ENCODE peak calls at places on chromosomes 7 and 10, in four cellular contexts. A is psoas muscle, K is astrocyte of the cerebellum, L is right atrium auricular region. C is an unnamed sample.
A peak's percentile ranks its signal among the peaks of the same experiment; 100 is the strongest.

GRCh38 chr10:113350311-113350710 is 202.5 kb upstream of the HABP2 start:
- DNase-seq in K (no peak), A (no peak), L (no peak), C (no peak)

GRCh38 chr10:47404446-47404845 is 20.4 kb upstream of the ZNF488 start:
- DNase-seq in L (no peak), A (no peak), K (no peak), C (peak; percentile 60)

GRCh38 chr7:105654994-105655900 is 74.0 kb upstream of the EFCAB10 start:
- DNase-seq in A (no peak), K (peak; percentile 49), L (no peak), C (no peak)

GRCh38 chr10:31304261-31304970 is 14.6 kb upstream of the ZEB1 start:
- DNase-seq in A (no peak), L (no peak), K (no peak), C (no peak)

GRCh38 chr10:16673443-16673842 is 143.8 kb downstream of the RSU1 start:
- DNase-seq in L (no peak), K (no peak), A (no peak), C (no peak)

GRCh38 chr10:68073631-68074403 is 1.3 kb downstream of the HERC4 start:
- DNase-seq in K (no peak), L (no peak), A (no peak), C (no peak)

GRCh38 chr7:1103009-1103788 is 15.3 kb downstream of the GPER1 start:
- DNase-seq in L (no peak), K (no peak), A (peak; percentile 27), C (no peak)

GRCh38 chr7:158838238-158838637 is 8.9 kb upstream of the ESYT2 start:
- DNase-seq in L (no peak), A (no peak), K (no peak), C (no peak)

GRCh38 chr7:76428868-76429805 is 4.4 kb downstream of the ZP3 start:
- DNase-seq in K (no peak), L (no peak), A (peak; percentile 70), C (no peak)

GRCh38 chr7:21368317-21368716 is 59.6 kb upstream of the SP4 start:
- DNase-seq in K (no peak), L (no peak), A (no peak), C (no peak)

GRCh38 chr7:17661982-17662585 is 278.2 kb downstream of the SNX13 start:
- DNase-seq in A (no peak), K (peak; percentile 74), L (no peak), C (no peak)

GRCh38 chr10:56586391-56586790 is 225.3 kb upstream of the ZWINT start:
- DNase-seq in K (peak; percentile 37), L (no peak), A (no peak), C (no peak)

GRCh38 chr7:132492841-132493445 is 83.3 kb downstream of the PLXNA4 start:
- DNase-seq in A (no peak), L (no peak), K (no peak), C (no peak)

GRCh38 chr10:97024181-97025073 is 161.3 kb downstream of the SLIT1 start:
- DNase-seq in A (peak; percentile 82), K (peak; percentile 34), L (no peak), C (no peak)

GRCh38 chr10:103284170-103284569 is 7.2 kb downstream of the INA start:
- DNase-seq in A (no peak), L (no peak), K (no peak), C (no peak)

GRCh38 chr10:37057280-37057679 is 68.1 kb upstream of the ANKRD30A start:
- DNase-seq in A (no peak), L (no peak), K (no peak), C (no peak)

GRCh38 chr7:20661884-20662283 is 46.4 kb downstream of the ABCB5 start:
- DNase-seq in K (no peak), L (no peak), A (no peak), C (no peak)

GRCh38 chr10:23186697-23187096 is 5.4 kb upstream of the PTF1A start:
- DNase-seq in A (no peak), L (no peak), K (no peak), C (no peak)

GRCh38 chr10:124701435-124701834 is 42.7 kb downstream of the FAM53B start:
- DNase-seq in L (peak; percentile 94), K (peak; percentile 39), A (peak; percentile 95), C (no peak)

GRCh38 chr10:26503911-26504310 is 65.8 kb downstream of the APBB1IP start:
- DNase-seq in K (no peak), L (no peak), A (no peak), C (no peak)
- TF ChIP-seq CTCF in K (no peak), L (no peak), A (no peak), C (no peak)

GRCh38 chr7:151518105-151518780 is 1.5 kb downstream of the RHEB start:
- DNase-seq in K (no peak), L (peak; percentile 79), A (peak; percentile 85), C (no peak)
- TF ChIP-seq CTCF in K (no peak), L (peak; percentile 21), A (peak; percentile 4), C (no peak)

GRCh38 chr7:26155531-26156375 is 3.8 kb downstream of the NFE2L3 start:
- DNase-seq in A (no peak), L (no peak), K (peak; percentile 24), C (no peak)
- TF ChIP-seq CTCF in A (no peak), L (no peak), K (no peak), C (no peak)

GRCh38 chr7:125316451-125316850 is 386.8 kb upstream of the POT1 start:
- DNase-seq in L (no peak), K (no peak), A (no peak), C (no peak)
- TF ChIP-seq CTCF in L (no peak), K (no peak), A (no peak), C (peak; percentile 35)

GRCh38 chr7:37208528-37208927 is 240.1 kb downstream of the ELMO1 start:
- DNase-seq in L (peak; percentile 85), K (peak; percentile 4), A (peak; percentile 63), C (no peak)
- TF ChIP-seq CTCF in L (peak; percentile 68), K (peak; percentile 23), A (peak; percentile 21), C (peak; percentile 75)

GRCh38 chr10:126474031-126474430 is 85.8 kb upstream of the ADAM12 start:
- DNase-seq in A (no peak), K (no peak), L (peak; percentile 53), C (no peak)

GRCh38 chr10:126479280-126479679 is 91.0 kb upstream of the ADAM12 start:
- DNase-seq in L (peak; percentile 21), K (no peak), A (no peak), C (no peak)

GRCh38 chr10:126480648-126481047 is 92.4 kb upstream of the ADAM12 start:
- DNase-seq in K (no peak), L (peak; percentile 11), A (no peak), C (no peak)

GRCh38 chr10:126478600-126478999 is 90.3 kb upstream of the ADAM12 start:
- DNase-seq in L (peak; percentile 13), A (no peak), K (no peak), C (no peak)

DNA sequence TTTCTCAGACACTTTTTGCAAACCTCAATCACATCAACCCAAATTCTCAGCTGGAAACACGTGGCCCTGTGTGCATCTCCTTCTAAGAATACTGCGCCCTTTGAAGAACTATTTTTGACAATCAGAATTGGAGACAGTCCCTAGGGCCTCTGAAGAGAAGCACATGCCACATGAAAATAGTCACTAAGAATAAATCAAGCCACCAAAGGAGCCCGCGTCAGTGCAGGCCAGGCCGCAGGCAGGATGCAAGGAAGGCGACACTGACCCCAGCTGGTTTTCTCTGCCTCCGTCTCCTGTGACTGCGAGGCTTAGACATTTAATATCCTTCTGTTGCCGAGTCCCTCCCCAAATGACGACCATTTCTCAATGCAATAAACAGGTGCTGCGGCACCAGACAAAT is 88.0 kb upstream of the ADAM12 start:
- DNase-seq in L (peak; percentile 47), A (no peak), K (no peak), C (no peak)
- TF ChIP-seq CTCF in L (no peak), A (peak; percentile 22), K (no peak), C (no peak)

GRCh38 chr10:35502697-35503096 is 102.4 kb upstream of the GJD4 start:
- DNase-seq in A (no peak), K (peak; percentile 5), L (no peak), C (no peak)

GRCh38 chr10:35504132-35504531 is 101.0 kb upstream of the GJD4 start:
- DNase-seq in K (no peak), L (no peak), A (no peak), C (no peak)

GRCh38 chr10:35498693-35499092 is 106.4 kb upstream of the GJD4 start:
- DNase-seq in K (no peak), L (no peak), A (no peak), C (no peak)

GRCh38 chr10:35503548-35503947 is 101.6 kb upstream of the GJD4 start:
- DNase-seq in L (no peak), A (no peak), K (no peak), C (no peak)

GRCh38 chr10:35501923-35502322 is 103.2 kb upstream of the GJD4 start:
- DNase-seq in A (no peak), K (no peak), L (no peak), C (no peak)
- TF ChIP-seq CTCF in A (no peak), K (peak; percentile 23), L (no peak), C (no peak)

GRCh38 chr10:7563368-7563767 is 103.4 kb downstream of the ITIH5 start:
- DNase-seq in L (no peak), A (no peak), K (peak; percentile 41), C (no peak)

GRCh38 chr10:7562026-7562425 is 104.7 kb downstream of the ITIH5 start:
- DNase-seq in A (no peak), L (no peak), K (no peak), C (no peak)

GRCh38 chr10:7559447-7559846 is 107.3 kb downstream of the ITIH5 start:
- DNase-seq in L (no peak), A (no peak), K (no peak), C (no peak)

GRCh38 chr10:7560519-7560918 is 106.2 kb downstream of the ITIH5 start:
- DNase-seq in A (no peak), L (no peak), K (no peak), C (no peak)

GRCh38 chr10:7561216-7561893 is 105.4 kb downstream of the ITIH5 start:
- DNase-seq in A (peak; percentile 84), L (no peak), K (peak; percentile 45), C (no peak)
- TF ChIP-seq CTCF in A (no peak), L (peak; percentile 23), K (no peak), C (no peak)

DNA sequence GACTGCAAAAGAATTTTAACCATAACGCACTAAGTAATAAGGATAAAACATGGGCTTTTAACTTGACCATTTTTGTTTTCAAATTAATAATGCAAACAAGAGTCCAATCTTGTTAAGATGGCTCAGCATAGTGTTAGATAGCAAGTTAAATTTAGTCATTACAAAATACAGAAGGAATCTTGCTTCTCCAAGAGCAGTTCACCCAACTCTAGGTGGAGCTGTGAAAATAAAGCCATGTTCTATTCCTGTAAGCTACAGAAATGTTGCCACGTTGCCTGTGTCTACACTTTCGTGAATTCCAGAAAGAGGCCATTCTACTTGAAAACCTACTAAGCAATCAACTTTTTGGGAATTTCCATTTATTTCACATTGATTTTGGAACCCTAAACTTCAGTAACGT is 191.9 kb downstream of the SFMBT2 start:
- DNase-seq in L (no peak), A (no peak), K (no peak), C (no peak)
- TF ChIP-seq CTCF in L (peak; percentile 47), A (no peak), K (peak; percentile 10), C (no peak)

C was measured in type B pancreatic cell.